ENCODE peak calls at places on chromosomes 5 and 9, in eight cellular contexts. V, N, G, L, H, F, B and K are unnamed samples.

GRCh38 chr9:134385873-134386370 is 59.7 kb downstream of the RXRA start:
- ATAC-seq in H (no peak), F (no peak), G (no peak), V (no peak), B (no peak), L (no peak), N (no peak), K (no peak)

GRCh38 chr9:97577051-97577450 is 56.1 kb downstream of the TSTD2 start:
- ATAC-seq in F (no peak), L (no peak), B (no peak), G (no peak), N (no peak), H (peak), V (no peak), K (no peak)

GRCh38 chr9:2093920-2094597 is 78.9 kb downstream of the SMARCA2 start:
- ATAC-seq in V (peak), N (no peak), G (no peak), B (peak), H (peak), L (peak), F (no peak), K (no peak)

GRCh38 chr9:73565026-73565425 is 413.4 kb downstream of the ANXA1 start:
- ATAC-seq in B (no peak), N (no peak), F (no peak), H (no peak), V (no peak), L (no peak), G (no peak), K (no peak)

GRCh38 chr5:65065112-65065511 is 296.4 kb downstream of the CWC27 start:
- ATAC-seq in N (no peak), H (no peak), V (peak), F (no peak), L (no peak), B (no peak), G (no peak), K (no peak)

GRCh38 chr5:59485629-59486439 is 407.7 kb downstream of the PDE4D start:
- ATAC-seq in B (peak), F (no peak), H (no peak), L (no peak), G (peak), N (no peak), V (no peak), K (peak)

GRCh38 chr5:159310492-159310891 is 19.8 kb downstream of the IL12B start:
- ATAC-seq in G (peak), F (peak), B (peak), N (peak), V (peak), L (peak), H (no peak), K (peak)

GRCh38 chr5:22900801-22901310 is 47.7 kb upstream of the CDH12 start:
- ATAC-seq in F (no peak), V (no peak), L (no peak), H (no peak), B (no peak), N (no peak), G (no peak), K (no peak)

GRCh38 chr5:139228201-139228796 is 30.1 kb upstream of the SIL1 start:
- ATAC-seq in F (no peak), G (no peak), V (no peak), L (no peak), H (no peak), N (no peak), B (no peak), K (no peak)

GRCh38 chr9:5560439-5560838 is 50.1 kb downstream of the PDCD1LG2 start:
- ATAC-seq in N (no peak), H (no peak), B (no peak), F (no peak), G (no peak), V (no peak), L (peak), K (no peak)

GRCh38 chr5:6317133-6317532 is 61.2 kb downstream of the MED10 start:
- ATAC-seq in L (no peak), G (no peak), F (no peak), H (no peak), V (no peak), B (peak), N (no peak), K (no peak)

GRCh38 chr5:158979749-158980521 is 119.8 kb downstream of the EBF1 start:
- ATAC-seq in H (peak), F (no peak), V (peak), L (peak), G (peak), B (peak), N (no peak), K (no peak)

GRCh38 chr5:149238540-149238939 is 33.1 kb upstream of the AFAP1L1 start:
- ATAC-seq in G (no peak), N (no peak), H (no peak), L (no peak), B (no peak), V (no peak), F (no peak), K (no peak)

GRCh38 chr9:12904261-12905000 is 129.6 kb downstream of the LURAP1L start:
- ATAC-seq in B (no peak), L (no peak), H (no peak), G (no peak), N (no peak), F (no peak), V (no peak), K (no peak)

GRCh38 chr5:133075572-133076536 is 24.0 kb downstream of the HSPA4 start:
- ATAC-seq in H (no peak), V (no peak), L (no peak), G (peak), N (no peak), B (no peak), F (no peak), K (no peak)

GRCh38 chr5:9347032-9347431 is 198.8 kb downstream of the SEMA5A start:
- ATAC-seq in L (no peak), G (no peak), F (no peak), H (no peak), V (no peak), N (no peak), B (no peak), K (no peak)

GRCh38 chr9:136832581-136832980 is 9.7 kb upstream of the AJM1 start:
- ATAC-seq in L (no peak), B (no peak), V (no peak), F (no peak), G (no peak), H (no peak), N (no peak), K (no peak)

GRCh38 chr5:177378884-177379883 is 5.0 kb upstream of the SLC34A1 start:
- ATAC-seq in H (no peak), L (peak), F (peak), N (peak), G (peak), B (peak), V (peak), K (peak)

GRCh38 chr9:34992376-34992951 is 2.9 kb downstream of the DNAJB5 start:
- ATAC-seq in L (no peak), V (no peak), N (no peak), B (peak), H (peak), F (no peak), G (no peak), K (peak)

GRCh38 chr9:7828344-7828743 is 28.8 kb upstream of the DMAC1 start:
- ATAC-seq in G (peak), H (no peak), N (no peak), F (no peak), V (peak), L (peak), B (no peak), K (no peak)

GRCh38 chr5:73901455-73901854 is 275.5 kb downstream of the ARHGEF28 start:
- ATAC-seq in V (peak), L (no peak), F (no peak), B (peak), G (peak), N (no peak), H (no peak), K (no peak)

GRCh38 chr5:100430268-100430900 is 104.8 kb upstream of the FAM174A start:
- ATAC-seq in H (no peak), B (peak), V (peak), F (peak), L (peak), G (peak), N (no peak), K (peak)

GRCh38 chr5:2256646-2257288 is 374.0 kb upstream of the IRX4 start:
- ATAC-seq in B (no peak), H (no peak), G (no peak), N (no peak), L (no peak), V (no peak), F (no peak), K (no peak)

GRCh38 chr5:115336964-115337363 is 40.5 kb upstream of the CCDC112 start:
- ATAC-seq in L (no peak), V (no peak), F (no peak), G (no peak), N (no peak), B (no peak), H (no peak), K (no peak)

GRCh38 chr9:94167055-94167346 is 82.7 kb downstream of the PTPDC1 start:
- ATAC-seq in L (peak), G (peak), F (no peak), H (no peak), V (peak), B (peak), N (no peak), K (peak)

GRCh38 chr9:115090486-115090885 is 27.5 kb downstream of the TNC start:
- ATAC-seq in H (no peak), G (no peak), L (no peak), V (no peak), B (no peak), F (no peak), N (no peak), K (no peak)